ENCODE peak calls at places on chromosomes 5 and 9, in seven cellular contexts. Z is DMS 273 treated with DMSO at 0.1 percent for 48 hours, Q is cardiac fibroblast, P is A549, G is anterior cingulate cortex, H is DMS79, N is H54. D is an unnamed sample.

GRCh38 chr5:132064738-132065331 is 4.4 kb downstream of the IL3 start:
- DNase-seq in H (peak; percentile 2), G (peak; percentile 29), N (peak; percentile 86), Q (peak; percentile 88), P (peak; percentile 78), Z (peak; percentile 39), D (peak; percentile 90)

GRCh38 chr5:143913008-143913752 is 101.2 kb downstream of the HMHB1 start:
- DNase-seq in P (peak; percentile 82), H (no peak), G (no peak), Z (no peak), Q (peak; percentile 91), N (peak; percentile 36), D (no peak)

GRCh38 chr9:136710543-136710942 is 1.8 kb upstream of the DIPK1B start:
- DNase-seq in Z (no peak), N (peak; percentile 95), H (no peak), P (no peak), G (no peak), Q (no peak), D (no peak)

GRCh38 chr9:136709454-136710109 is 2.8 kb upstream of the DIPK1B start:
- DNase-seq in G (no peak), Z (no peak), P (no peak), H (no peak), N (no peak), Q (no peak), D (no peak)

GRCh38 chr5:6468104-6468503 is 19.4 kb downstream of the UBE2QL1 start:
- DNase-seq in P (no peak), G (no peak), Z (no peak), Q (no peak), N (no peak), H (no peak), D (peak; percentile 61)

GRCh38 chr9:16029056-16029615 is 476.3 kb downstream of the CCDC171 start:
- DNase-seq in N (no peak), Z (no peak), Q (peak; percentile 70), P (no peak), H (no peak), G (no peak), D (no peak)

GRCh38 chr9:121220996-121221671 is 19.5 kb upstream of the RAB14 start:
- DNase-seq in Z (no peak), Q (no peak), G (no peak), N (no peak), P (no peak), H (no peak), D (peak; percentile 19)

GRCh38 chr5:150562832-150563231 is 54.9 kb downstream of the NDST1 start:
- DNase-seq in N (no peak), P (peak; percentile 74), G (no peak), H (no peak), Z (peak; percentile 21), Q (peak; percentile 82), D (peak; percentile 33)

GRCh38 chr5:143514915-143515314 is 111.4 kb upstream of the NR3C1 start:
- DNase-seq in G (no peak), Q (no peak), N (no peak), H (no peak), Z (no peak), P (no peak), D (no peak)

GRCh38 chr9:10612649-10613398 is at the start of gene PTPRD:
- DNase-seq in P (peak; percentile 64), G (peak; percentile 75), Z (peak; percentile 68), H (peak; percentile 34), Q (peak; percentile 27), N (peak; percentile 65), D (peak; percentile 73)

GRCh38 chr9:83062011-83062652 is 810 bp downstream of the RASEF start:
- DNase-seq in N (no peak), Z (no peak), G (no peak), Q (peak; percentile 6), H (peak; percentile 26), P (peak; percentile 61), D (peak; percentile 20)

GRCh38 chr5:62582198-62582597 is 3.6 kb downstream of the LRRC70 start:
- DNase-seq in G (no peak), Z (no peak), H (no peak), Q (peak; percentile 19), P (no peak), N (no peak), D (no peak)

GRCh38 chr9:28808042-28808441 is 1234.8 kb upstream of the C9orf72 start:
- DNase-seq in N (no peak), Q (peak; percentile 75), G (no peak), H (no peak), Z (no peak), P (peak; percentile 17), D (no peak)

GRCh38 chr5:134004626-134005414 is at the start of gene VDAC1:
- DNase-seq in P (peak; percentile 88), H (peak; percentile 23), Q (peak; percentile 91), N (peak; percentile 87), Z (no peak), G (peak; percentile 89), D (peak; percentile 82)

GRCh38 chr5:73793911-73794310 is 167.9 kb downstream of the ARHGEF28 start:
- DNase-seq in Q (peak; percentile 68), G (no peak), P (no peak), Z (no peak), N (no peak), H (no peak), D (no peak)

GRCh38 chr9:104074876-104075275 is 19.2 kb upstream of the SMC2 start:
- DNase-seq in N (no peak), Z (no peak), Q (peak; percentile 84), G (no peak), H (no peak), P (peak; percentile 56), D (no peak)

GRCh38 chr9:134152488-134152887 is 11.9 kb downstream of the RNU6ATAC start:
- DNase-seq in N (no peak), Q (no peak), H (no peak), G (no peak), P (no peak), Z (no peak), D (no peak)

GRCh38 chr5:143036146-143036927 is 266.2 kb downstream of the ARHGAP26 start:
- DNase-seq in Q (no peak), Z (no peak), G (no peak), P (no peak), H (no peak), N (no peak), D (no peak)

GRCh38 chr9:72977670-72978069 is 24.8 kb upstream of the ALDH1A1 start:
- DNase-seq in P (peak; percentile 66), G (no peak), N (no peak), H (no peak), Z (no peak), Q (no peak), D (no peak)

GRCh38 chr5:135450957-135451356 is 1.2 kb downstream of the TIFAB start:
- DNase-seq in Q (no peak), H (no peak), Z (no peak), G (no peak), N (no peak), P (no peak), D (no peak)

GRCh38 chr9:37915911-37916470 is 12.1 kb upstream of the SLC25A51 start:
- DNase-seq in P (no peak), N (no peak), G (no peak), H (no peak), Q (no peak), Z (no peak), D (no peak)

GRCh38 chr9:136019041-136019680 is 58.0 kb upstream of the UBAC1 start:
- DNase-seq in Z (no peak), P (no peak), G (no peak), Q (no peak), N (no peak), H (no peak), D (no peak)

GRCh38 chr5:41842777-41843176 is 27.4 kb downstream of the OXCT1 start:
- DNase-seq in N (no peak), Q (no peak), G (no peak), H (no peak), Z (no peak), P (no peak), D (no peak)

GRCh38 chr5:113199122-113199905 is 222.7 kb downstream of the DCP2 start:
- DNase-seq in P (no peak), Z (no peak), H (no peak), Q (peak; percentile 83), G (no peak), N (no peak), D (no peak)